ENCODE peak calls at places on chromosomes 4 and X, in eight cellular contexts. S is IMR-90, F is fibroblast of lung, E is MM.1S, I is H9, Y is PC-3, M is mammary epithelial cell, G is hepatocyte. Q is an unnamed sample. For H3K4me1, the result is how much of the 10 kb centered on the place peaks cover.

GRCh38 chrX:135890087-135890585 is 3.1 kb downstream of the CT45A10 start:
- DNase-seq in S (no peak), F (no peak), E (no peak), I (no peak), Y (no peak), M (no peak), G (no peak), Q (no peak)

GRCh38 chrX:155966876-155967275 is 30.6 kb upstream of the IL9R start:
- DNase-seq in S (no peak), F (no peak), E (no peak), I (peak), Y (peak), M (no peak), G (peak), Q (no peak)

GRCh38 chr4:96120206-96120605 is 280.3 kb downstream of the PDHA2 start:
- DNase-seq in S (no peak), F (peak), E (no peak), I (no peak), Y (no peak), M (no peak), G (no peak), Q (no peak)

GRCh38 chrX:136143714-136144113 is 3.6 kb upstream of the FHL1 start:
- DNase-seq in S (no peak), F (no peak), E (peak), I (no peak), Y (no peak), M (no peak), G (no peak), Q (no peak)

GRCh38 chrX:8364369-8365141 is 100.1 kb upstream of the VCX3B start:
- DNase-seq in S (no peak), F (peak), E (peak), I (peak), Y (peak), M (no peak), G (peak), Q (peak)

GRCh38 chr4:85457752-85458467 is 17.0 kb upstream of the ARHGAP24 start:
- DNase-seq in S (no peak), F (no peak), E (no peak), I (no peak), Y (no peak), M (no peak), G (no peak), Q (no peak)

GRCh38 chr4:106893903-106894302 is 142.2 kb downstream of the DKK2 start:
- DNase-seq in S (no peak), F (no peak), E (no peak), I (no peak), Y (no peak), M (no peak), G (no peak), Q (no peak)

GRCh38 chr4:175469519-175469918 is 342.5 kb downstream of the GPM6A start:
- DNase-seq in S (peak), F (peak), E (no peak), I (no peak), Y (peak), M (peak), G (peak), Q (no peak)

GRCh38 chrX:112889400-112889799 is 48.8 kb upstream of the AMOT start:
- DNase-seq in S (no peak), F (no peak), E (no peak), I (no peak), Y (no peak), M (no peak), G (no peak), Q (no peak)

GRCh38 chr4:3422241-3422801 is 19.4 kb upstream of the HGFAC start:
- DNase-seq in S (no peak), F (no peak), E (no peak), I (no peak), Y (no peak), M (no peak), G (no peak), Q (no peak)

GRCh38 chrX:87578978-87579377 is 61.4 kb downstream of the KLHL4 start:
- DNase-seq in S (no peak), F (no peak), E (no peak), I (no peak), Y (peak), M (no peak), G (no peak), Q (no peak)
- H2AFZ ChIP-seq in S (no peak), F (no peak), E (no peak), I (no peak), Y (no peak), M (no peak), G (no peak), Q (no peak)

DNA sequence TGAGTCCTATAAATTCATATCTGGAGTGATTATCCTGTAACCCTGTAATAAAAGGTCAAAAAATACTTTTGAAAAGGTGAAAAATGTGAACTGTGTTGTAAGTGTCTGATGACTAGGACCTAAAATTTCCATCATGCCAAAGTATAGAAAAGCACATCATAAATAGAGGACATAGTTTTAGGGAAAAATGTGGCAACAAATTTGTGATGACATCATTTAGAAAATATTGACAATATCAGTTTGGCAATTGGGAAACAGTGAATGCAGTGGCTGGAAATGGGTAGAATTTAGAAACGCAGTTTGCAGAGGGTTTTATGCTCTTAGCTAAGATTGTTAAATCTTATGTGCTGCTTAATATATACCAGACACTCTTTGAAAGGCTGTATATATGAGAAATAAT is 1464.8 kb downstream of the RAPGEF2 start:
- DNase-seq in S (no peak), F (no peak), E (no peak), I (no peak), Y (no peak), M (no peak), G (no peak), Q (no peak)
- H3K4me1 ChIP-seq in S (under half), F (under half), E (under half), I (under half), Y (under half), M (under half), G (under half), Q (under half)

GRCh38 chr4:31573554-31573953 is 853.4 kb downstream of the PCDH7 start:
- DNase-seq in S (no peak), F (no peak), E (no peak), I (no peak), Y (no peak), M (no peak), G (no peak), Q (no peak)
- H2AFZ ChIP-seq in S (no peak), F (no peak), E (no peak), I (no peak), Y (no peak), M (no peak), G (no peak), Q (no peak)

GRCh38 chr4:87058272-87059073 is 123.7 kb downstream of the AFF1 start:
- DNase-seq in S (no peak), F (no peak), E (no peak), I (peak), Y (peak), M (peak), G (peak), Q (no peak)

GRCh38 chr4:87054900-87055299 is 120.1 kb downstream of the AFF1 start:
- DNase-seq in S (no peak), F (no peak), E (no peak), I (no peak), Y (no peak), M (no peak), G (no peak), Q (no peak)

GRCh38 chr4:87055340-87055739 is 120.5 kb downstream of the AFF1 start:
- DNase-seq in S (no peak), F (no peak), E (no peak), I (no peak), Y (no peak), M (no peak), G (no peak), Q (no peak)

GRCh38 chr4:87056884-87057283 is 122.1 kb downstream of the AFF1 start:
- DNase-seq in S (no peak), F (no peak), E (no peak), I (no peak), Y (no peak), M (no peak), G (peak), Q (no peak)

DNA sequence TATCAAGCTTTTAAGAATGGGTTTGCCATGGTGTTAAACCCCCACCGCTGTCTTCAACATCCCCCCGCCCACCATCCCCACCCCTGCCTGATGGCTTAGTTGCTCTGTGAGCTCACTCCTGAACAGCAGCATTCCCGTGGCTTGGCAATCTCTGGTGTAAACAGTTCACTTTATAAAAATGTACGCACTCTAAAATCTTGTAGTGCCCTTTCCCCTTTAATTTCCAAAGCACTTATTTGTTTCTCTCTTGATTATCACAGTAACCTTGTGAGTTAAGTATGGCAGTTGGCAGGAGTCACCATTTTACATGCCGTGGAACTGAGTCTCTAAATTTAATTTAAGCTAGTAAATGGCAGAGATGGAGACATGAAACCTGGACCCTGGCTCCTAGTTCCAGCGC is 123.0 kb downstream of the AFF1 start:
- DNase-seq in S (peak), F (peak), E (no peak), I (no peak), Y (peak), M (no peak), G (no peak), Q (no peak)
- H3K4me1 ChIP-seq in S (under half), F (under half), E (under half), I (under half), Y (half or more), M (under half), G (under half), Q (under half)

DNA sequence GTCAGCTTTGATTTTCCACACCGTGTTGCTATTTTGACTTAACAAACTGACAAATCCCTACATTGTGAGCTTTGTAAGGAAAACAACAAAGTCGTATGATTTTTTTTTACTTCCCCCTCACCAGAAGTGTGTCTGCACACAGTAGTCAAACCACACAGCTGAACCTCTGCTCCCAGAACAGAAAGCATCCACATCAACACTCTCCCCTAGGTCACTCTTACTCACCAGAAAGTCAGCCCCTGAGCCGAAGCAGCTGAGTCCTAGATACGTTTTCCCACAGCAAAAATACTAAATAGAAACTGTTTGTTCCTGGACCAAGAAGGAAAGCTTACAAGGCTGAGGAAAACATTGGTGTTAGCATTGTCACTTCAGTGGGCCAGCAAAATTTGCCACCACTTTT is 305.7 kb downstream of the DHX15 start:
- DNase-seq in S (peak), F (peak), E (no peak), I (no peak), Y (no peak), M (no peak), G (peak), Q (no peak)
- H2AFZ ChIP-seq in S (no peak), F (no peak), E (no peak), I (no peak), Y (no peak), M (no peak), G (peak), Q (no peak)

GRCh38 chr4:152684007-152684406 is 4.2 kb upstream of the TMEM154 start:
- DNase-seq in S (no peak), F (no peak), E (no peak), I (no peak), Y (no peak), M (no peak), G (no peak), Q (no peak)
- H3K4me1 ChIP-seq in S (under half), F (under half), E (under half), I (under half), Y (under half), M (under half), G (under half), Q (under half)

DNA sequence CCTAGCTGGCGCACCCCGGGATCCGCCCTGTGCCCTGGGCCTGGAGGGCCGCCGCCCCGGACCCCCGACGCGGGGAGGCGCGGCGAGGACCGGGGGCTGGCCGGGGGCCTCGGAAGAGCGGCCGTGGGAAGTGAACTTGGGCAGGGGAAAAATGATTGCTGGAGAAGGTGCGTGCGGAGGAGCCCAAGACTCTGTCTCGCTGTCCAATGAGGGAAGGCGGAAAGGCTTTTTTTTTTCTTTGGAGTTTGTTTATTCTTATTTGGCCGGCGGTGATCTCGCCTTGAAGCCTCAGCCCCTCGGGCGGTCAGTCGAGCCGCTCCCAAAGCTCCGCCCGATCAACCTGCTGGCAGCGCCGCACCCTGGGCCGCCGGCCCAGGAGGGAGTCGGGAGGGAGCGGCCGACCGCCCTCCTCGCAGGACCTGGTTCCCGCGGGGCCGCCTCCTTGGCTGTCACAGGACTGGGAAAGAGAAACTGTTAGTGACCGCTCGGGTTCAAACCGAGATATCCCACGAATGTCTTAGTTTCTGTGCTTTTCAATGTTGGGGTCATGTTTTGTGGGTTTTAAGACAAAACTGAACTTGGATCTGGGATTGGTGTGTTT is 2.5 kb downstream of the CPEB2 start:
- DNase-seq in S (peak), F (peak), E (peak), I (peak), Y (peak), M (peak), G (peak), Q (peak)
- H2AFZ ChIP-seq in S (peak), F (no peak), E (peak), I (no peak), Y (peak), M (peak), G (peak), Q (peak)

GRCh38 chr4:168610911-168611530 is 114.2 kb downstream of the PALLD start:
- DNase-seq in S (peak), F (peak), E (no peak), I (no peak), Y (no peak), M (no peak), G (no peak), Q (no peak)

GRCh38 chr4:168613869-168614268 is 117.0 kb downstream of the PALLD start:
- DNase-seq in S (no peak), F (no peak), E (no peak), I (no peak), Y (no peak), M (no peak), G (no peak), Q (no peak)

GRCh38 chr4:168615294-168615693 is 118.4 kb downstream of the PALLD start:
- DNase-seq in S (peak), F (peak), E (no peak), I (no peak), Y (peak), M (no peak), G (no peak), Q (peak)

GRCh38 chr4:168612435-168613139 is 115.7 kb downstream of the PALLD start:
- DNase-seq in S (peak), F (peak), E (no peak), I (no peak), Y (peak), M (peak), G (no peak), Q (no peak)

GRCh38 chr4:168614316-168615057 is 117.6 kb downstream of the PALLD start:
- DNase-seq in S (peak), F (peak), E (no peak), I (no peak), Y (no peak), M (no peak), G (no peak), Q (no peak)
- H3K4me1 ChIP-seq in S (under half), F (under half), E (under half), I (under half), Y (half or more), M (under half), G (under half), Q (under half)

GRCh38 chr4:104906274-104906673 is 240.4 kb upstream of the TET2 start:
- DNase-seq in S (no peak), F (no peak), E (no peak), I (no peak), Y (no peak), M (no peak), G (no peak), Q (no peak)

GRCh38 chr4:104905546-104905945 is 241.1 kb upstream of the TET2 start:
- DNase-seq in S (no peak), F (no peak), E (no peak), I (no peak), Y (no peak), M (no peak), G (no peak), Q (no peak)

GRCh38 chr4:104909376-104909775 is 237.3 kb upstream of the TET2 start:
- DNase-seq in S (no peak), F (no peak), E (no peak), I (no peak), Y (no peak), M (no peak), G (no peak), Q (no peak)

GRCh38 chr4:104907991-104908390 is 238.7 kb upstream of the TET2 start:
- DNase-seq in S (no peak), F (no peak), E (no peak), I (no peak), Y (no peak), M (no peak), G (no peak), Q (no peak)

DNA sequence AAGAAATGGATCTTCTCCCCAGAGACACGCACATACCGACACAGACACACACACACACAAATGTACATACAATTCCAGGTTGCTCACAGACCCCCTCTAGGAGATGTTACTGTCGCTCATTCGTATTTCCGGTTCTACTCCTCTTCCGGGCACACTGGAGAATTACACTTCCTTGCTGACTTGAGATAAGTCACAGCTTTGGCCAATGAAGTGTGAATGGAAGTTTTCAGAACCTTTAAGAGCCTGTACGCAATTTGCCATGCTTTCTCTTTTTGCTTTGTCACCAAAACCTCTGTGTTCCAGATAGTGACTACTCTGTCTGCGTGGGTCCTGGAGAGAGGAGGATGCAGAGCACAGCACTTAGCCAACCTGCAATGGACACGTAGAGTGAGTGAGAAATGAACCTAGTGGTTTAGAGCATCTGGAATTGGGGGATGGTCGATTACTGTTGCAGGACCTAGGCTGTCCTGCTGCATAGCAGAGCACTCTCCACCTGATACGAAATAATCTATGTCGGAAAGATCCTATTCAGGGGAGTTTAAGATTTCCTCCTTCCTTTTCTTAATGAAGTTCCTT is 239.5 kb upstream of the TET2 start:
- DNase-seq in S (no peak), F (no peak), E (no peak), I (no peak), Y (no peak), M (no peak), G (no peak), Q (no peak)
- H2AFZ ChIP-seq in S (no peak), F (no peak), E (no peak), I (no peak), Y (no peak), M (no peak), G (no peak), Q (no peak)

GRCh38 chrX:116284383-116284782 is 113.8 kb downstream of the AGTR2 start:
- DNase-seq in S (no peak), F (no peak), E (no peak), I (no peak), Y (peak), M (peak), G (no peak), Q (no peak)
- H3K4me1 ChIP-seq in S (under half), F (under half), E (under half), I (under half), Y (under half), M (under half), G (under half), Q (under half)